ENCODE peak calls at places on chromosomes 1 and 21, in ten cellular contexts. V is breast epithelium, K is heart left ventricle, G is ovary, U is endothelial cell of umbilical vein, F is body of pancreas, I is H54, Q is lower leg skin, C is K562, P is uterus. O is an unnamed sample.

GRCh38 chr1:200040516-200041138 is 13.1 kb downstream of the NR5A2 start:
- DNase-seq in V (no peak), K (no peak), G (no peak), U (peak), F (peak), I (no peak), Q (no peak), C (no peak), P (peak), O (no peak)

GRCh38 chr1:209412036-209412435 is 171.5 kb upstream of the CAMK1G start:
- DNase-seq in V (peak), K (no peak), G (no peak), U (no peak), F (no peak), I (no peak), Q (no peak), C (no peak), P (no peak), O (no peak)

GRCh38 chr1:12453400-12454343 is 164.3 kb downstream of the DHRS3 start:
- DNase-seq in V (peak), K (no peak), G (no peak), U (peak), F (no peak), I (no peak), Q (no peak), C (peak), P (no peak), O (no peak)

GRCh38 chr1:65425697-65426096 is 5.2 kb downstream of the LEPR start:
- DNase-seq in V (no peak), K (no peak), G (no peak), U (peak), F (no peak), I (peak), Q (no peak), C (no peak), P (no peak), O (no peak)

GRCh38 chr1:197486948-197487347 is 218.9 kb downstream of the CRB1 start:
- DNase-seq in V (no peak), K (peak), G (no peak), U (peak), F (peak), I (no peak), Q (no peak), C (peak), P (no peak), O (peak)

GRCh38 chr1:17994046-17994445 is 113.6 kb upstream of the IGSF21 start:
- DNase-seq in V (no peak), K (no peak), G (no peak), U (no peak), F (peak), I (no peak), Q (no peak), C (no peak), P (no peak), O (no peak)

GRCh38 chr1:241610056-241610815 is 29.9 kb downstream of the CHML start:
- DNase-seq in V (no peak), K (no peak), G (no peak), U (peak), F (peak), I (no peak), Q (no peak), C (peak), P (no peak), O (no peak)

GRCh38 chr1:56577859-56578663 is 1.3 kb downstream of the PLPP3 start:
- DNase-seq in V (peak), K (peak), G (peak), U (peak), F (peak), I (peak), Q (no peak), C (no peak), P (peak), O (peak)

GRCh38 chr1:42183210-42183609 is 18.7 kb upstream of the GUCA2A start:
- DNase-seq in V (no peak), K (no peak), G (no peak), U (no peak), F (no peak), I (no peak), Q (no peak), C (no peak), P (no peak), O (no peak)

GRCh38 chr21:42922918-42923317 is 2.5 kb downstream of the ERVH48-1 start:
- DNase-seq in V (no peak), K (no peak), G (no peak), U (no peak), F (no peak), I (no peak), Q (no peak), C (no peak), P (no peak), O (no peak)

GRCh38 chr1:214833357-214833756 is 230.4 kb downstream of the CENPF start:
- DNase-seq in V (no peak), K (no peak), G (no peak), U (no peak), F (no peak), I (no peak), Q (no peak), C (no peak), P (no peak), O (no peak)

GRCh38 chr1:108877324-108877812 is 583 bp downstream of the GPSM2 start:
- DNase-seq in V (no peak), K (no peak), G (no peak), U (peak), F (peak), I (peak), Q (no peak), C (peak), P (peak), O (peak)

DNA sequence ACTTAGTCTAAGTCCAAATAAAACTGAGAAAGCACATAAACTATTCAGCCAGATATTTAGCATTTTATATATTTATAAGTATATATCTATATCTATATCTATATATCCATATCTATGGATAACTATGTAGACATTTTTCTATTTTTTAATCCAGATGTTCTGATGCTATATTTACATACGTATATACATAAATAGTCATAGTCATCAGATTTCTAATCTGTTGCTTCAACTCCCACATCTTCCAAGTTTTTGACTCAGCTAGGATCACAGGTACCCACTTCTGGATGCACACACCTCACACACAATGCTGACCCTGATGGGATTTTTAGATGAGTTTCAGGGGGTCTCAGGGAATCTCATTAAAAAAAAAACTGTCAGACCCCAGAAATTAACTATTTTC is 52.2 kb upstream of the ZC3H11B start:
- DNase-seq in V (no peak), K (no peak), G (no peak), U (no peak), F (no peak), I (no peak), Q (no peak), C (no peak), P (no peak), O (no peak)
- TF ChIP-seq POLR2A in V (no peak), K (no peak), G (no peak), U (no peak), F (no peak), I (no peak), Q (no peak), C (no peak), P (no peak), O (no peak)

GRCh38 chr1:154937988-154938386 is 1.5 kb upstream of the PMVK start:
- DNase-seq in V (no peak), K (no peak), G (no peak), U (no peak), F (no peak), I (no peak), Q (no peak), C (no peak), P (no peak), O (no peak)

GRCh38 chr1:154936416-154937050 is at the start of gene PMVK:
- DNase-seq in V (peak), K (peak), G (peak), U (peak), F (peak), I (peak), Q (peak), C (peak), P (peak), O (peak)

GRCh38 chr1:154938604-154939399 is 2.3 kb upstream of the PMVK start:
- DNase-seq in V (no peak), K (no peak), G (no peak), U (no peak), F (no peak), I (no peak), Q (no peak), C (peak), P (no peak), O (no peak)

GRCh38 chr1:154935749-154936415 is 637 bp downstream of the PMVK start:
- DNase-seq in V (no peak), K (no peak), G (no peak), U (no peak), F (peak), I (no peak), Q (no peak), C (no peak), P (no peak), O (peak)

DNA sequence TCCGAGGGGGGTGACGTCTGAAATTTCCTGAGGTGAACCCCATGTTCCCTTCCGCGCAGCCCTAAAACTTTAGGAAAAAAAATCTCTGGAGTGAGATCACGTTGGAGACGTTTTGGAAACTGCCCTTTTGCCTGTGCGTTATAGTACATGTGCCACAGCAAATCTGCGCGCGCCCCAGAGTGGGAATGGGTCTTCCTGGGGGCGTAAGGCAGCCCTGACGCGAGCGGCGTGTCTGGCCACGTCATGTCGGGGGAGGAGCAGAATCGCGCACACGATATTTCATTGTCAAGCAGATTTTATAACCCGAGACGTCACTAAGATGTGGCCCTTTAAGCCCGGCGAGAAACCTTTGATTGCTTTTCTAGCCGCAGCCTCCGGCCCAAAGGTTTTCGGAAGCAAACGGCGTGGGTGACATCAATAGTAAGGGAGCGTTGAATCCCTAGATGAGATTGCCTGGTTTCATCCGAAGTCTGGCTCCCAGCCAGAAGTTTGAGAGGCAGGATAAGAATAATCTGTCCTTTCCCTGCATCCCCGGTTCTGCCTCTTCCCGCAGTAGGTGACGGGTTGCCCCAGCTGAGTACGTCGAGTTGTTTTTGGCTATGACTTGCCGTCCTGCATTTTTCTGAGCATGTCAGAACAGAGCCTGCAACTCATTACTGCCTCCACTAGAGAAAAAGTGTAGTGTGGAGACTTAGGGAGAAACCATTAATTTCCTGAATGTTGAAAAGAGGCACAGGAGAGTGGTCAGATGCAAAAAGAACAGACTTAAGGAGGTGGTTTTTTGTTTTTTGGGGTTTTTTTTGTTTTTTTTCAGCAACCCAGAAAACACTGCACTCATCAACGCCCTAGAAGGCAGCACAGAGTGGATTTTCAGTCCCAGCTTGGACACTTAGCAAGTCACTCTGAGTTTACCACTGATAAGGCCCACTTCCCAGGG is 800 bp upstream of the PMVK start:
- DNase-seq in V (peak), K (peak), G (peak), U (peak), F (peak), I (peak), Q (peak), C (peak), P (peak), O (peak)
- TF ChIP-seq POLR2A in V (no peak), K (peak), G (peak), U (peak), F (no peak), I (peak), Q (no peak), C (peak), P (peak), O (peak)

DNA sequence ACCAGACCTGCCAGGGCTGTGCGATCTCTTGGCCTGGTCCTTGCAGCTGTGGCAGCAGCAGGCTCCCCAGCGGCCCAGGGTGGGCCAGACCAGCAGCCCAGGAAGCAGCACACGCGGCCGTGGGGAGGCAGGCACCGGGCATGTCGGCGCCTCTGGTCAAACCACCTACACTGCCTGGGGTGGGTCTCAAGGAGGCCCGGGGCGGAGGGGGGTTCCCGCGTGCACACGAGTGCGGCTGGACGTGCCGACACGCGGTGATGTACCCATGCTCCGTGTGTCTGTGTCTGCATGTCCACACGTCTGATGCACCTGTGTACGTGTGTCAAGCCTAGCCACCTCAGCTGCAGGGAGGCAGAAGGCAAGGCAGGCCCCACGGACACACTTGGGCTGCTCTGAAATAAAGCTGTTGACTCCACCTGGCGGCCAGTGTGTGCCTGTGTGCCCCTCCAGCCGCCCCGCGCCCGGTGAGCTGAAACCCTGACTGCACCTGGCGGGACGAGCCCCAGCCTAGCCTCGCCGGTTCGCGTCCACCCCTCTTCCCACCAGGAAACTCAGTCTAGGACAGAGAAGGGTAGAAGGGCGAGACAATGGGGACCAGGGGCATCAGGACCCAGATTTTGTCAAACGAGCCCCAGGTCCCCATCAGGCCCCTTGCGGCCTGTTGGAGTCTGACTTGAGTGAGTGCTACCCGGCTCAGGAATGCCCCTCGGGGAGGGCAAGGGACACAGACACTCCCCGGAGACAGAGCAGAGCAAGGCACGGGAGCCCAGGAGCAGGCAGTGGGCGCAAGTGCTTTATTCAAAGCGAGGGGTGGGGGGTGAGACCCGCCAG is 11.6 kb downstream of the SCNN1D start:
- DNase-seq in V (peak), K (peak), G (peak), U (peak), F (peak), I (no peak), Q (peak), C (peak), P (peak), O (peak)
- TF ChIP-seq POLR2A in V (no peak), K (no peak), G (no peak), U (no peak), F (no peak), I (no peak), Q (no peak), C (peak), P (no peak), O (no peak)

DNA sequence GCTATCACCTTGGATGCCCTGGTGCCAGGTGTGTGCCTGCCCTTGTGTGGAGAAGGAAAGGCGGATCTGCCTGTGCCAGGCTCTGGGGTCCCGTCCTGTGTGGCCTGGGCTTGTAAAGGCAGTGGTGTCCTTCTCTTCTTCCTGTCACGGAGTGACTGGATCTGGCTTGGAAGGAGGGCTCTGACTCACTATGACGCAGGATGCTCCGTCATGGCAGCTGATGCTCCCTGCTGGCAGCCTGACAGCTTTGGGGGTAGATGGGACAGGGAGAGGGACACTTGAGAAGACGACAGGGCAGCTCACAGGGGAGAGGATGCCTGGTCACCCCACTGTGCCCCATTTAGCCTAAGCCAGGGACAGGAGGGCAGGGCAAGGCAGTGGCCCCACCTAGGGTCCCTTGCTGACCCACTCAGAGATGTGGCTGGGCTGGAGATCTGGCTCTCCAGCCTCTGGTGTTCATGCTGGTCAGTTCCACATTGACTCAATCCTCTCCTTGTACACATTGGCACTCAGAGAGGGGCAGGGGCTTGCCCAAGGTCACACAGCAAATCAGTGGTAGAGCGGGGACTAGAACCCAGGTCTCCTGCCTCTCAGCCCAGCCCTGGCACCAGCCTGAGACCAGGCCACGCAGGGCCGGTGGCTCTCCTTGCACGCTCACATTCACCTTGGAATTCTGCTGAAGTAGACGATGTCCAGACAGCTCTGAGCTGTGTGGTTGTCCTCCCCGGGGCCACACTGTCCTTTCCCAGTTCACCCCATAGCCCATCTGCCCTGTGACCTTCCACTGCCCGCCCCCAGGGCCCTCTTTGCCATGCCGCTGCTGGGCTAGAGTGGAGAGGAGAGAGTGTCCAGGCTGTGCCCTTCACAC is 2.8 kb upstream of the FAM131C start:
- DNase-seq in V (no peak), K (peak), G (peak), U (peak), F (no peak), I (peak), Q (no peak), C (peak), P (peak), O (no peak)
- TF ChIP-seq POLR2A in V (no peak), K (no peak), G (no peak), U (no peak), F (no peak), I (peak), Q (no peak), C (no peak), P (no peak), O (no peak)

GRCh38 chr1:111649648-111650047 is 30.1 kb downstream of the RAP1A start:
- DNase-seq in V (no peak), K (no peak), G (no peak), U (no peak), F (no peak), I (no peak), Q (no peak), C (no peak), P (no peak), O (no peak)

GRCh38 chr1:111653695-111654094 is 34.1 kb downstream of the RAP1A start:
- DNase-seq in V (no peak), K (no peak), G (no peak), U (no peak), F (no peak), I (no peak), Q (no peak), C (no peak), P (no peak), O (no peak)

GRCh38 chr1:111647738-111648137 is 28.1 kb downstream of the RAP1A start:
- DNase-seq in V (no peak), K (no peak), G (no peak), U (no peak), F (no peak), I (no peak), Q (no peak), C (no peak), P (no peak), O (no peak)

GRCh38 chr1:111648826-111649225 is 29.2 kb downstream of the RAP1A start:
- DNase-seq in V (no peak), K (no peak), G (no peak), U (no peak), F (no peak), I (no peak), Q (no peak), C (no peak), P (no peak), O (peak)

GRCh38 chr1:111649227-111649626 is 29.6 kb downstream of the RAP1A start:
- DNase-seq in V (no peak), K (no peak), G (no peak), U (no peak), F (no peak), I (no peak), Q (no peak), C (no peak), P (no peak), O (peak)
- TF ChIP-seq POLR2A in V (no peak), K (no peak), G (no peak), U (no peak), F (no peak), I (no peak), Q (no peak), C (no peak), P (no peak), O (no peak)

GRCh38 chr1:23908453-23909341 is 4.5 kb downstream of the CNR2 start:
- DNase-seq in V (no peak), K (peak), G (no peak), U (no peak), F (no peak), I (no peak), Q (no peak), C (peak), P (no peak), O (no peak)
- TF ChIP-seq POLR2A in V (no peak), K (no peak), G (no peak), U (no peak), F (no peak), I (no peak), Q (no peak), C (no peak), P (no peak), O (no peak)

O was measured in thyroid gland.